ENCODE peak calls at places on chromosomes 11 and 22, in five cellular contexts. L is GM12891, W is transverse colon, E is sigmoid colon, G is vagina. M is an unnamed sample.

GRCh38 chr22:23270212-23270733 is 90.0 kb downstream of the BCR start:
- DNase-seq in L (no peak), G (no peak), W (no peak), E (no peak), M (no peak)

GRCh38 chr11:70483077-70483861 is 84.9 kb downstream of the CTTN start:
- DNase-seq in L (peak; percentile 46), E (no peak), G (no peak), W (peak; percentile 28), M (no peak)

GRCh38 chr11:66011239-66011784 is 496 bp upstream of the CST6 start:
- DNase-seq in L (no peak), E (no peak), G (no peak), W (no peak), M (no peak)

GRCh38 chr11:130101661-130102060 is 32.0 kb downstream of the APLP2 start:
- DNase-seq in L (no peak), G (no peak), W (no peak), E (no peak), M (no peak)

GRCh38 chr11:95506777-95507176 is 275.8 kb upstream of the SESN3 start:
- DNase-seq in W (no peak), E (no peak), L (no peak), G (no peak), M (no peak)

GRCh38 chr11:2738551-2739431 is 39.0 kb upstream of the KCNQ1OT1 start:
- DNase-seq in L (no peak), E (no peak), G (no peak), W (no peak), M (peak; percentile 58)

GRCh38 chr22:18056802-18057474 is 20.9 kb upstream of the PEX26 start:
- DNase-seq in L (peak; percentile 61), E (no peak), W (peak; percentile 50), G (no peak), M (no peak)

GRCh38 chr11:100631316-100631715 is 55.8 kb upstream of the ARHGAP42 start:
- DNase-seq in W (no peak), L (no peak), G (no peak), E (no peak), M (no peak)

GRCh38 chr11:110053848-110054414 is 39.3 kb upstream of the ZC3H12C start:
- DNase-seq in G (no peak), E (no peak), L (no peak), W (no peak), M (no peak)

DNA sequence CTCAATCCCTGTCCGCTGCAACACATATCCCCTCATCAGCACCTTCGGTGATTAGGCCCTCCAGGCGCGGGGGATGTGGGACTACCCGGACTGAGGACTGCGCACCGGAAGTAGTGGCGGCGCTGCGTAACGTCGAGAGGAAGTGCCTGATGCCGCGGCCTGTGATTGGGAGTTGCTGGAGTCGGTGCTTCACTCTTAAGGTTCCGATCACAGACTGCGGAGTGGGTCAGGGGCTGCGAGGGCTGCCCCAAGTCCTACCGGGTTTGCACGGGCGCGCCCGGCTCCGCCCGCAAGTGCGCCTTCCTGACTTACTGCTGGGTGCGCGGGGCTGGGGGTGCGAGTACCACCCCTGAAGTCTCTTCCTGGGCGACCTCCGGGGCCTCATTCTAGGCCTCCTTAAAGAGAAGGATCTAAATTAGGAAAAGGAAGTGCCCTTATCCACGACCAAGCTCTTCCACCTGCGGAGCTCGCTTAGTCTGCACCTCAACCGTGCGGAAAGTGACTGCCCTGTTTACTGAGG is at the start of gene ALKBH3:
- DNase-seq in L (peak; percentile 67), E (peak; percentile 96), G (peak; percentile 92), W (peak; percentile 93), M (peak; percentile 93)
- TF ChIP-seq POLR2AphosphoS5 in L (peak; percentile 76), E (peak; percentile 64), G (peak; percentile 92), W (peak; percentile 15), M (peak; percentile 85)

DNA sequence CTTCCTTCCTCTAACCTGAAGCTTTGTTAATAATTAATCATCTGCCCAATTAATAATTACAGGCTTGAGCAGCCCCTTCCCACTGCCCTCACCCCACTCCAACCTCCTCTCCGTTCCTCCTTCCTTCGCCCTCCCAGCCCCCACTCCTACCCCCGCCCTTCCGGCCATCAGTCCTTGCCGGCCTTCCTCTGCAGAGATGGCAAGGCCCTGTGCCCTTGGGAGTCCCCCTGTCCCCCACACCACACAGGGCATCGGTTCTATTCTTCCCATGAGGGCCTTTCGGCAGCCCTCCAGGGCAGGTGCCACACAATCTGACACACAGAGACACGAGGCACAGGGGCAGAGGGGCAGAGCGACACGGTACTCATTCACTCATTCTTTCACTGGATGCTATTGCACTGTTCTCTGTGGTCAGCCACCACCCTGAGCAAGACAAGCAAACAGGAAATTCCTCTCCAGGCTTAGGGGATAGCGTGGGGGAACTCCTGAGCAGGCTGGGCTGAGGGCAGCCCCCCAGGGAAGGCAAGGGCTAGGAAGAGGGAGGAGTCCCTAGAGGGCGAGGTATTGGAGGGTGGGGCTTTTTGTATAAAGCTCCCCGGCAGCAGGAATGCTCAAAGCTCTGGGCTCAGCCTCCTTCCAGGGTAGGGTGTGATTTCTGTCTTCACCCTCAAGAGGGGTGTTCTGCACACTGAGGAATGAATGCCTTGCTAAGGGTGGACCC is 14.8 kb downstream of the MGAT3 start:
- DNase-seq in W (peak; percentile 34), L (no peak), E (no peak), G (no peak), M (peak; percentile 47)
- TF ChIP-seq POLR2AphosphoS5 in W (no peak), L (no peak), E (no peak), G (no peak), M (no peak)

GRCh38 chr11:12137938-12138731 is 27.7 kb downstream of the MICAL2 start:
- DNase-seq in E (peak; percentile 65), G (no peak), L (no peak), W (peak; percentile 12), M (peak; percentile 22)
- TF ChIP-seq POLR2AphosphoS5 in E (peak; percentile 17), G (no peak), L (no peak), W (no peak), M (no peak)

GRCh38 chr11:43920598-43921419 is 21.6 kb upstream of the C11orf96 start:
- DNase-seq in E (peak; percentile 91), L (no peak), W (peak; percentile 46), G (peak; percentile 99), M (peak; percentile 81)
- TF ChIP-seq POLR2AphosphoS5 in E (peak; percentile 92), L (no peak), W (peak; percentile 87), G (peak; percentile 99), M (peak; percentile 97)

GRCh38 chr11:13216019-13217006 is 61.3 kb upstream of the BMAL1 start:
- DNase-seq in L (no peak), E (no peak), G (no peak), W (no peak), M (peak; percentile 75)
- TF ChIP-seq POLR2AphosphoS5 in L (no peak), E (no peak), G (no peak), W (no peak), M (no peak)